ENCODE peak calls at places on chromosomes 4 and X, in eight cellular contexts. J, F, Y, W, M, S, D and C are unnamed samples.

GRCh38 chrX:13167444-13168207 is 123.2 kb upstream of the FAM9C start:
- DNase-seq in J (no peak), F (no peak), Y (no peak), W (peak; percentile 22), M (peak; percentile 17), S (no peak), D (no peak), C (peak; percentile 23)

GRCh38 chr4:151940290-151940689 is 179.5 kb upstream of the GATB start:
- DNase-seq in J (no peak), F (no peak), Y (no peak), W (no peak), M (no peak), S (no peak), D (no peak), C (no peak)

GRCh38 chr4:66688674-66689073 is 856.6 kb downstream of the CENPC start:
- DNase-seq in J (no peak), F (peak; percentile 6), Y (no peak), W (no peak), M (no peak), S (no peak), D (no peak), C (no peak)

GRCh38 chr4:10013722-10014121 is 7.6 kb downstream of the SLC2A9 start:
- DNase-seq in J (peak; percentile 62), F (peak; percentile 87), Y (peak; percentile 50), W (peak; percentile 71), M (no peak), S (no peak), D (no peak), C (peak; percentile 63)

GRCh38 chr4:66187175-66187720 is 517.0 kb upstream of the EPHA5 start:
- DNase-seq in J (no peak), F (no peak), Y (no peak), W (no peak), M (no peak), S (no peak), D (no peak), C (no peak)

GRCh38 chr4:14871676-14872430 is 130.4 kb upstream of the CPEB2 start:
- DNase-seq in J (peak; percentile 61), F (peak; percentile 72), Y (peak; percentile 6), W (peak; percentile 72), M (no peak), S (no peak), D (peak; percentile 54), C (peak; percentile 34)

GRCh38 chr4:3320361-3321023 is 27.7 kb downstream of the RGS12 start:
- DNase-seq in J (no peak), F (no peak), Y (no peak), W (no peak), M (no peak), S (peak; percentile 48), D (peak; percentile 25), C (peak; percentile 3)

GRCh38 chr4:123599061-123599919 is 202.7 kb downstream of the SPRY1 start:
- DNase-seq in J (no peak), F (no peak), Y (no peak), W (no peak), M (no peak), S (no peak), D (no peak), C (no peak)

GRCh38 chr4:122583906-122584305 is 37.0 kb downstream of the IL21 start:
- DNase-seq in J (no peak), F (no peak), Y (no peak), W (no peak), M (peak; percentile 20), S (no peak), D (no peak), C (no peak)

GRCh38 chrX:111411591-111412371 is at the start of gene DCX:
- DNase-seq in J (no peak), F (peak; percentile 50), Y (peak; percentile 9), W (peak; percentile 42), M (no peak), S (no peak), D (no peak), C (peak; percentile 16)

GRCh38 chr4:31737419-31737818 is 1017.2 kb downstream of the PCDH7 start:
- DNase-seq in J (no peak), F (no peak), Y (no peak), W (no peak), M (no peak), S (no peak), D (no peak), C (no peak)

GRCh38 chr4:7103599-7104365 is 35.9 kb upstream of the GRPEL1 start:
- DNase-seq in J (peak; percentile 78), F (no peak), Y (no peak), W (peak; percentile 4), M (peak; percentile 74), S (peak; percentile 92), D (peak; percentile 89), C (peak; percentile 40)

GRCh38 chr4:141350122-141350904 is 129.6 kb downstream of the ZNF330 start:
- DNase-seq in J (no peak), F (no peak), Y (no peak), W (peak; percentile 57), M (no peak), S (peak; percentile 66), D (no peak), C (no peak)

GRCh38 chr4:52265781-52266525 is 214.8 kb downstream of the SPATA18 start:
- DNase-seq in J (no peak), F (no peak), Y (no peak), W (no peak), M (peak; percentile 18), S (no peak), D (no peak), C (no peak)

DNA sequence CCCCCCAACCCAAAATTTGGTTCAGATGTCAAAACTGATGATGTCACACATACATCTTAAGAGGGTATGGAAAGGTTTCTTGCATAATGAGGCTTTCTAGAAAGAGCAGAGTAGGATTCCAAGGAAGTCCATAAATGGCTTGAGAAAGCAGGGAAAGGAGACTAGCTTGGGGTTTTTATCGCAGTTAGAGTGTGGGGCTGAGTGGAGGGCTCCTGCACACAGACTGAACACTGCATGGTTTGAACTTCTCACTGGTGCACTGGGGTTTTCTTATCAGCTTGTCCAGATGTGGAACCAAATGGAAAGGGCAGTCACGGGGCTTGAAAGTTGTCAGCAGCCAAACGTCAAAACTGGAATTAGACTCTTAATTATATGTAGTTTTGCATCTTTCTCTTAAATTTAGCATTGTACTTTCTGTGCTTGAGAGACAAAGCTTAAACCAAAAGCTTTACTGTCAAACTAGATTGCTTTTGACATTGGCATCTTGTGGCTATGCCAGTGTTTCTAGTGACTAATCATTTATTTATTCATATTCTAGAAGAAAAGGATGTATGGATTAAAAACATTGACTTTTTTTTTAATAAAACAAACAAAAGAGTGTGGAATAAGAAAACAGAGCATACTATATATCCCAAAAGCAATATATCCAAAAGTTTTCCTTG is 78.3 kb upstream of the STIM2 start:
- DNase-seq in J (no peak), F (no peak), Y (no peak), W (no peak), M (no peak), S (no peak), D (no peak), C (no peak)
- H3K36me3 ChIP-seq in J (no peaks in the 10 kb centered on the region), F (no peaks in the 10 kb centered on the region), Y (no peaks in the 10 kb centered on the region), W (no peaks in the 10 kb centered on the region), M (no peaks in the 10 kb centered on the region), S (no peaks in the 10 kb centered on the region), D (no peaks in the 10 kb centered on the region), C (no peaks in the 10 kb centered on the region)

GRCh38 chr4:88604978-88605678 is 12.8 kb downstream of the HERC3 start:
- DNase-seq in J (no peak), F (no peak), Y (no peak), W (no peak), M (no peak), S (no peak), D (no peak), C (no peak)
- H3K36me3 ChIP-seq in J (peaks cover 32% of the 10 kb centered on the region), F (no peaks in the 10 kb centered on the region), Y (no peaks in the 10 kb centered on the region), W (no peaks in the 10 kb centered on the region), M (no peaks in the 10 kb centered on the region), S (peaks cover 26% of the 10 kb centered on the region), D (peaks cover 3% of the 10 kb centered on the region), C (no peaks in the 10 kb centered on the region)

DNA sequence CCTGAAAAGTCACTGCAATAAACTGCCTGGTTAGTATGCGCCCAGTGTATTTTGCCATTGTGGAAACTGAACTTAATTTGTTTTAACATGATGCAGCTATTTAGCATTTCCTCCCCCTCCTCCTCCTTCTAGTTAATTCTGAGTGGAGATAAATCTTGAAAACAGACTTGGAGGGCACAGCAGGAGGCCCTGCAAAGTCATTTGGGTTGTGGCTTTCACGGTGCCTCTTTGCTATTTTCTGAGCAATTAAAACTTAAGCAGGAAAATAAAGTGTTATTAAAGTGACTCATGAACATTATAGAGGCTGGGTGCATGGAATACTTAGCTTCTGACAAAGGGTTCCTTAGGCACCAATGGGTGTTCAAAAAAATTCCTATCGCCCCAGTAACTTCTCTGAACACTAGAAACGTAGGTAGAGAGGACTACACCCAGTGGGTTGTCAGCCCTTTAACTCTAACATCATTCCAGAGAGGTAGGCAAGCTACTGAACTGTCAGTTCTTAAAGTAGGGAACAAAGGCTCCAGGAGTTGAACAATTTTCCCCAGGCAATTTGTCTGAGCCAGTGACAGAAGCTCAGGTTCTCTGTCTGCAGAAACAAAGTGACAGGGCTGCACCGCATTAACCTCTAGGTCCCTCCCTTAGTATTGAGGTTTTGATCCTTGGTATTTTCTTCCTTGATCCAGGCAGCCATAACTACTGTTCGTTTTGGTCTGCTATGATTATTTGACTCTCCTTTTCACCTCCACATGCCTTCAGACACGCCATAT is 158.3 kb upstream of the KIT start:
- DNase-seq in J (no peak), F (no peak), Y (no peak), W (peak; percentile 66), M (no peak), S (no peak), D (no peak), C (no peak)
- H3K36me3 ChIP-seq in J (no peaks in the 10 kb centered on the region), F (no peaks in the 10 kb centered on the region), Y (no peaks in the 10 kb centered on the region), W (no peaks in the 10 kb centered on the region), M (no peaks in the 10 kb centered on the region), S (no peaks in the 10 kb centered on the region), D (no peaks in the 10 kb centered on the region), C (no peaks in the 10 kb centered on the region)

GRCh38 chr4:102608190-102608589 is 107.0 kb downstream of the NFKB1 start:
- DNase-seq in J (no peak), F (no peak), Y (no peak), W (no peak), M (no peak), S (no peak), D (no peak), C (no peak)

GRCh38 chr4:102606846-102607440 is 105.8 kb downstream of the NFKB1 start:
- DNase-seq in J (peak; percentile 60), F (no peak), Y (no peak), W (no peak), M (no peak), S (no peak), D (no peak), C (no peak)

GRCh38 chr4:102604222-102604940 is 103.2 kb downstream of the NFKB1 start:
- DNase-seq in J (no peak), F (no peak), Y (no peak), W (no peak), M (no peak), S (no peak), D (no peak), C (no peak)

GRCh38 chr4:102610007-102610406 is 108.8 kb downstream of the NFKB1 start:
- DNase-seq in J (no peak), F (no peak), Y (no peak), W (no peak), M (no peak), S (no peak), D (no peak), C (no peak)

DNA sequence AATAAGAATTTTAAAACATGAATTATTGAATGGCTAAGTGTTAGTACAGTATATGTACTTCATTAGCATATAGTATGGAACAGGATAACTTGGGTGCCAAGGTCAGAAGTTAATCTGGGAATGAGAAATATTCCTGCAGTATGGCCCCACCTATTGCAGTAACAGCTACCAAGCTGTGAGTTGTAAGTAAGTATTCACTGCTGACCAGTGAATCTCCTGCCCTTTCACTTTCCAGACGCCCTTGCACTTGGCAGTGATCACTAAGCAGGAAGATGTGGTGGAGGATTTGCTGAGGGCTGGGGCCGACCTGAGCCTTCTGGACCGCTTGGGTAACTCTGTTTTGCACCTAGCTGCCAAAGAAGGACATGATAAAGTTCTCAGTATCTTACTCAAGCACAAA is 105.1 kb downstream of the NFKB1 start:
- DNase-seq in J (no peak), F (no peak), Y (no peak), W (no peak), M (no peak), S (no peak), D (no peak), C (no peak)
- H3K36me3 ChIP-seq in J (peaks cover 100% of the 10 kb centered on the region), F (no peaks in the 10 kb centered on the region), Y (peaks cover 41% of the 10 kb centered on the region), W (no peaks in the 10 kb centered on the region), M (no peaks in the 10 kb centered on the region), S (peaks cover 90% of the 10 kb centered on the region), D (peaks cover 10% of the 10 kb centered on the region), C (peaks cover 10% of the 10 kb centered on the region)